ENCODE peak calls at places on chromosome 3, in four cellular contexts. I, X, K and Z are unnamed samples.

GRCh38 chr3:121757087-121757811 is 7.7 kb upstream of the GOLGB1 start:
- DNase-seq in I (no peak), X (peak; percentile 14), K (peak; percentile 28), Z (no peak)

GRCh38 chr3:12175844-12176453 is 17.2 kb upstream of the TIMP4 start:
- DNase-seq in I (no peak), X (peak; percentile 33), K (no peak), Z (no peak)

GRCh38 chr3:177977381-177978158 is 558.7 kb upstream of the KCNMB2 start:
- DNase-seq in I (peak; percentile 33), X (peak; percentile 98), K (no peak), Z (no peak)

GRCh38 chr3:164230385-164231094 is 847.8 kb downstream of the SI start:
- DNase-seq in I (no peak), X (no peak), K (no peak), Z (no peak)

GRCh38 chr3:37465174-37465573 is 290.8 kb upstream of the LRRFIP2 start:
- DNase-seq in I (no peak), X (no peak), K (no peak), Z (no peak)

GRCh38 chr3:61667417-61668213 is 106.2 kb downstream of the PTPRG start:
- DNase-seq in I (no peak), X (no peak), K (no peak), Z (no peak)

GRCh38 chr3:137762674-137763593 is 1.2 kb upstream of the SOX14 start:
- DNase-seq in I (no peak), X (no peak), K (no peak), Z (no peak)

GRCh38 chr3:160986060-160986459 is 119.1 kb downstream of the B3GALNT1 start:
- DNase-seq in I (no peak), X (peak; percentile 3), K (peak; percentile 74), Z (peak; percentile 98)

GRCh38 chr3:194976049-194976451 is 290.4 kb downstream of the FAM43A start:
- DNase-seq in I (no peak), X (no peak), K (no peak), Z (no peak)

GRCh38 chr3:126472277-126473006 is 3.2 kb downstream of the ZXDC start:
- DNase-seq in I (peak; percentile 92), X (peak; percentile 96), K (no peak), Z (peak; percentile 74)

GRCh38 chr3:197030379-197031314 is 1.0 kb upstream of the MELTF start:
- DNase-seq in I (no peak), X (no peak), K (no peak), Z (no peak)

GRCh38 chr3:126365351-126366274 is 8.4 kb upstream of the KLF15 start:
- DNase-seq in I (no peak), X (no peak), K (no peak), Z (no peak)

GRCh38 chr3:29972594-29972993 is 633.8 kb upstream of the TGFBR2 start:
- DNase-seq in I (peak; percentile 70), X (peak; percentile 89), K (no peak), Z (no peak)

GRCh38 chr3:138222888-138223287 is 35.8 kb downstream of the ARMC8 start:
- DNase-seq in I (no peak), X (no peak), K (no peak), Z (no peak)

GRCh38 chr3:151085889-151086483 is 522 bp downstream of the MED12L start:
- DNase-seq in I (no peak), X (peak; percentile 30), K (no peak), Z (no peak)

GRCh38 chr3:73674280-73674679 is 49.5 kb upstream of the PDZRN3 start:
- DNase-seq in I (no peak), X (peak; percentile 83), K (no peak), Z (no peak)

GRCh38 chr3:170726976-170727661 is 141.2 kb upstream of the SLC7A14 start:
- DNase-seq in I (no peak), X (peak; percentile 94), K (no peak), Z (no peak)

GRCh38 chr3:9697892-9698291 is 5.7 kb upstream of the CPNE9 start:
- DNase-seq in I (no peak), X (no peak), K (no peak), Z (no peak)